ENCODE peak calls at places on chromosome 7, in seven cellular contexts. One of them, this sample, is unnamed.

GRCh38 chr7:142455392-142455791 is 197.5 kb upstream of the PRSS58 start:
- DNase-seq in GF-D8: peak; percentile 26
- DNase-seq in stomach: no peak
- DNase-seq in Jurkat, Clone E6-1: no peak
- DNase-seq in mucosa of gallbladder: no peak
- DNase-seq in dorsolateral prefrontal cortex: no peak
- DNase-seq in HTR-8/SVneo: no peak
- DNase-seq in this sample: no peak

GRCh38 chr7:117137868-117138267 is 184.6 kb downstream of the ST7 start:
- DNase-seq in mucosa of gallbladder: no peak
- DNase-seq in Jurkat, Clone E6-1: no peak
- DNase-seq in stomach: no peak
- DNase-seq in GF-D8: no peak
- DNase-seq in dorsolateral prefrontal cortex: no peak
- DNase-seq in HTR-8/SVneo: no peak
- DNase-seq in this sample: no peak

GRCh38 chr7:13293264-13294002 is 606.0 kb downstream of the ARL4A start:
- DNase-seq in HTR-8/SVneo: no peak
- DNase-seq in mucosa of gallbladder: no peak
- DNase-seq in dorsolateral prefrontal cortex: no peak
- DNase-seq in GF-D8: no peak
- DNase-seq in Jurkat, Clone E6-1: no peak
- DNase-seq in stomach: no peak
- DNase-seq in this sample: no peak

GRCh38 chr7:122677149-122677548 is 21.8 kb downstream of the RNF133 start:
- DNase-seq in GF-D8: no peak
- DNase-seq in stomach: no peak
- DNase-seq in HTR-8/SVneo: no peak
- DNase-seq in Jurkat, Clone E6-1: no peak
- DNase-seq in mucosa of gallbladder: no peak
- DNase-seq in dorsolateral prefrontal cortex: no peak
- DNase-seq in this sample: no peak

GRCh38 chr7:8063706-8064297 is 95.2 kb downstream of the GLCCI1 start:
- DNase-seq in HTR-8/SVneo: no peak
- DNase-seq in Jurkat, Clone E6-1: no peak
- DNase-seq in mucosa of gallbladder: no peak
- DNase-seq in stomach: no peak
- DNase-seq in GF-D8: no peak
- DNase-seq in dorsolateral prefrontal cortex: no peak
- DNase-seq in this sample: no peak

GRCh38 chr7:113270790-113271189 is 152.4 kb upstream of the SMIM30 start:
- DNase-seq in GF-D8: no peak
- DNase-seq in stomach: no peak
- DNase-seq in dorsolateral prefrontal cortex: no peak
- DNase-seq in HTR-8/SVneo: no peak
- DNase-seq in Jurkat, Clone E6-1: no peak
- DNase-seq in mucosa of gallbladder: no peak
- DNase-seq in this sample: no peak

GRCh38 chr7:151412318-151412717 is 2.5 kb upstream of the WDR86 start:
- DNase-seq in mucosa of gallbladder: no peak
- DNase-seq in Jurkat, Clone E6-1: no peak
- DNase-seq in stomach: no peak
- DNase-seq in HTR-8/SVneo: no peak
- DNase-seq in GF-D8: no peak
- DNase-seq in dorsolateral prefrontal cortex: no peak
- DNase-seq in this sample: no peak

GRCh38 chr7:117873056-117873932 is at the start of gene CTTNBP2:
- DNase-seq in dorsolateral prefrontal cortex: peak; percentile 50
- DNase-seq in mucosa of gallbladder: peak; percentile 44
- DNase-seq in Jurkat, Clone E6-1: no peak
- DNase-seq in HTR-8/SVneo: no peak
- DNase-seq in stomach: peak; percentile 45
- DNase-seq in GF-D8: no peak
- DNase-seq in this sample: peak; percentile 59

GRCh38 chr7:15515201-15515777 is 46.5 kb downstream of the AGMO start:
- DNase-seq in Jurkat, Clone E6-1: no peak
- DNase-seq in HTR-8/SVneo: no peak
- DNase-seq in stomach: no peak
- DNase-seq in dorsolateral prefrontal cortex: no peak
- DNase-seq in mucosa of gallbladder: no peak
- DNase-seq in GF-D8: no peak
- DNase-seq in this sample: no peak

GRCh38 chr7:42931447-42931833 is 534 bp downstream of the PSMA2 start:
- DNase-seq in Jurkat, Clone E6-1: no peak
- DNase-seq in dorsolateral prefrontal cortex: no peak
- DNase-seq in mucosa of gallbladder: no peak
- DNase-seq in stomach: no peak
- DNase-seq in GF-D8: no peak
- DNase-seq in HTR-8/SVneo: no peak
- DNase-seq in this sample: no peak

GRCh38 chr7:98119257-98119918 is 12.7 kb downstream of the LMTK2 start:
- DNase-seq in mucosa of gallbladder: no peak
- DNase-seq in Jurkat, Clone E6-1: no peak
- DNase-seq in HTR-8/SVneo: peak; percentile 57
- DNase-seq in dorsolateral prefrontal cortex: no peak
- DNase-seq in stomach: no peak
- DNase-seq in GF-D8: no peak
- DNase-seq in this sample: peak; percentile 28

GRCh38 chr7:102415685-102416225 is 17.6 kb upstream of the ORAI2 start:
- DNase-seq in stomach: no peak
- DNase-seq in dorsolateral prefrontal cortex: no peak
- DNase-seq in HTR-8/SVneo: no peak
- DNase-seq in Jurkat, Clone E6-1: no peak
- DNase-seq in GF-D8: no peak
- DNase-seq in mucosa of gallbladder: no peak
- DNase-seq in this sample: no peak

GRCh38 chr7:18583305-18583704 is 87.8 kb downstream of the HDAC9 start:
- DNase-seq in HTR-8/SVneo: no peak
- DNase-seq in mucosa of gallbladder: no peak
- DNase-seq in dorsolateral prefrontal cortex: no peak
- DNase-seq in Jurkat, Clone E6-1: no peak
- DNase-seq in stomach: no peak
- DNase-seq in GF-D8: no peak
- DNase-seq in this sample: no peak

GRCh38 chr7:92976931-92977330 is 140.6 kb upstream of the CDK6 start:
- DNase-seq in dorsolateral prefrontal cortex: no peak
- DNase-seq in Jurkat, Clone E6-1: no peak
- DNase-seq in HTR-8/SVneo: no peak
- DNase-seq in mucosa of gallbladder: no peak
- DNase-seq in GF-D8: no peak
- DNase-seq in stomach: no peak
- DNase-seq in this sample: no peak

GRCh38 chr7:69871886-69872592 is 273.8 kb downstream of the AUTS2 start:
- DNase-seq in stomach: no peak
- DNase-seq in dorsolateral prefrontal cortex: no peak
- DNase-seq in mucosa of gallbladder: no peak
- DNase-seq in HTR-8/SVneo: no peak
- DNase-seq in GF-D8: no peak
- DNase-seq in Jurkat, Clone E6-1: no peak
- DNase-seq in this sample: no peak

GRCh38 chr7:101696-102376 is 90.5 kb upstream of the FAM20C start:
- DNase-seq in HTR-8/SVneo: peak; percentile 90
- DNase-seq in GF-D8: no peak
- DNase-seq in dorsolateral prefrontal cortex: no peak
- DNase-seq in Jurkat, Clone E6-1: no peak
- DNase-seq in mucosa of gallbladder: no peak
- DNase-seq in stomach: peak; percentile 19
- DNase-seq in this sample: no peak

GRCh38 chr7:46707973-46708372 is 786.9 kb upstream of the IGFBP3 start:
- DNase-seq in dorsolateral prefrontal cortex: no peak
- DNase-seq in mucosa of gallbladder: no peak
- DNase-seq in stomach: no peak
- DNase-seq in HTR-8/SVneo: no peak
- DNase-seq in GF-D8: no peak
- DNase-seq in Jurkat, Clone E6-1: no peak
- DNase-seq in this sample: no peak

GRCh38 chr7:139886206-139886605 is 57.1 kb downstream of the TBXAS1 start:
- DNase-seq in Jurkat, Clone E6-1: peak; percentile 11
- DNase-seq in mucosa of gallbladder: no peak
- DNase-seq in stomach: no peak
- DNase-seq in GF-D8: peak; percentile 89
- DNase-seq in HTR-8/SVneo: no peak
- DNase-seq in dorsolateral prefrontal cortex: no peak
- DNase-seq in this sample: no peak

GRCh38 chr7:12965767-12966166 is 278.3 kb downstream of the ARL4A start:
- DNase-seq in dorsolateral prefrontal cortex: no peak
- DNase-seq in Jurkat, Clone E6-1: no peak
- DNase-seq in HTR-8/SVneo: no peak
- DNase-seq in mucosa of gallbladder: no peak
- DNase-seq in GF-D8: no peak
- DNase-seq in stomach: no peak
- DNase-seq in this sample: no peak

This sample was measured in body of pancreas.